ENCODE peak calls at places on chromosome 4, in eight cellular contexts. D is CD8-positive, alpha-beta T cell; B is CD4-positive, CD25-positive, alpha-beta regulatory T cell; M is lung; I is adrenal gland; H is upper lobe of right lung; X is ovary; C is left lung. W is an unnamed sample. For H3K9me3, the result is how much of the 10 kb centered on the place peaks cover.

GRCh38 chr4:38145033-38145673 is 185.0 kb downstream of the PTTG2 start:
- DNase-seq in C (no peak), H (no peak), B (no peak), M (no peak), X (no peak), I (no peak), D (no peak), W (no peak)

GRCh38 chr4:165368114-165368513 is 10.7 kb upstream of the CPE start:
- DNase-seq in B (no peak), D (no peak), X (no peak), H (no peak), M (no peak), C (no peak), I (no peak), W (no peak)

GRCh38 chr4:7890635-7891393 is 48.8 kb downstream of the AFAP1 start:
- DNase-seq in H (no peak), M (no peak), X (no peak), B (no peak), D (no peak), C (no peak), I (no peak), W (peak)

GRCh38 chr4:74618659-74619058 is 173.7 kb downstream of the AREG start:
- DNase-seq in D (no peak), C (no peak), X (no peak), I (no peak), H (no peak), B (no peak), M (no peak), W (no peak)

GRCh38 chr4:101019941-101020401 is 327.4 kb downstream of the PPP3CA start:
- DNase-seq in C (no peak), M (no peak), X (no peak), B (peak), H (no peak), D (peak), I (no peak), W (peak)

GRCh38 chr4:188941524-188942109 is 802.4 kb downstream of the TRIML1 start:
- DNase-seq in D (no peak), H (no peak), M (no peak), C (no peak), X (no peak), I (no peak), B (no peak), W (peak)

GRCh38 chr4:71206763-71207162 is 132.1 kb upstream of the SLC4A4 start:
- DNase-seq in I (no peak), M (no peak), C (no peak), X (no peak), B (no peak), H (no peak), D (no peak), W (no peak)

GRCh38 chr4:17968721-17969120 is 52.8 kb downstream of the LCORL start:
- DNase-seq in B (no peak), C (no peak), X (no peak), H (no peak), M (no peak), I (no peak), D (no peak), W (no peak)

GRCh38 chr4:170271723-170272122 is 182.0 kb upstream of the AADAT start:
- DNase-seq in M (no peak), I (no peak), B (no peak), X (no peak), D (no peak), H (no peak), C (no peak), W (no peak)

GRCh38 chr4:145154573-145154972 is 25.8 kb downstream of the OTUD4 start:
- DNase-seq in D (no peak), H (no peak), B (no peak), X (no peak), I (peak), M (no peak), C (no peak), W (no peak)

GRCh38 chr4:127856485-127857447 is 23.9 kb upstream of the PLK4 start:
- DNase-seq in B (no peak), I (peak), X (no peak), D (no peak), C (no peak), H (no peak), M (no peak), W (no peak)

GRCh38 chr4:2830632-2831610 is 12.7 kb upstream of the ADD1 start:
- DNase-seq in X (peak), H (no peak), D (no peak), M (no peak), B (no peak), I (peak), C (peak), W (no peak)

GRCh38 chr4:137422666-137423065 is 109.6 kb downstream of the PCDH18 start:
- DNase-seq in B (no peak), X (no peak), M (no peak), I (no peak), C (no peak), H (no peak), D (no peak), W (no peak)

GRCh38 chr4:38670939-38671593 is 7.1 kb downstream of the KLF3 start:
- DNase-seq in X (peak), H (no peak), B (no peak), D (no peak), C (no peak), M (peak), I (peak), W (no peak)

GRCh38 chr4:139469216-139469615 is 15.3 kb downstream of the RAB33B start:
- DNase-seq in I (no peak), M (no peak), C (no peak), B (no peak), D (no peak), X (no peak), H (no peak), W (no peak)

GRCh38 chr4:7034262-7035081 is 8.7 kb upstream of the TADA2B start:
- DNase-seq in C (no peak), X (no peak), D (no peak), M (peak), I (no peak), H (peak), B (no peak), W (peak)

GRCh38 chr4:82984459-82984858 is 26.2 kb downstream of the LIN54 start:
- DNase-seq in D (no peak), B (no peak), H (no peak), C (no peak), X (no peak), M (no peak), I (no peak), W (peak)

GRCh38 chr4:53479731-53480525 is 102.5 kb downstream of the FIP1L1 start:
- DNase-seq in I (no peak), X (no peak), C (no peak), B (no peak), M (no peak), D (no peak), H (no peak), W (peak)

GRCh38 chr4:133379681-133380438 is 230.8 kb downstream of the PCDH10 start:
- DNase-seq in X (no peak), I (no peak), M (no peak), B (no peak), C (peak), H (no peak), D (no peak), W (no peak)

GRCh38 chr4:176635372-176636261 is 157.1 kb downstream of the VEGFC start:
- DNase-seq in D (no peak), I (peak), M (no peak), C (no peak), H (no peak), X (no peak), B (no peak), W (peak)

GRCh38 chr4:89039735-89040338 is 17.1 kb downstream of the FAM13A start:
- DNase-seq in M (no peak), B (no peak), C (no peak), D (no peak), H (no peak), X (no peak), I (no peak), W (no peak)

GRCh38 chr4:148057425-148058020 is 325.6 kb downstream of the ARHGAP10 start:
- DNase-seq in M (no peak), I (no peak), X (no peak), C (no peak), H (no peak), B (no peak), D (no peak), W (no peak)

GRCh38 chr4:14908635-14909034 is 93.6 kb upstream of the CPEB2 start:
- DNase-seq in I (no peak), X (no peak), M (no peak), C (no peak), B (no peak), H (no peak), D (no peak), W (no peak)

GRCh38 chr4:37603070-37603468 is 83.1 kb downstream of the RELL1 start:
- DNase-seq in C (peak), M (peak), B (peak), X (peak), H (peak), I (peak), D (peak), W (peak)

GRCh38 chr4:155704841-155705404 is 38.3 kb downstream of the GUCY1A1 start:
- DNase-seq in I (no peak), D (no peak), H (no peak), M (no peak), C (no peak), X (no peak), B (no peak), W (no peak)

GRCh38 chr4:56737666-56738065 is 56.6 kb upstream of the HOPX start:
- DNase-seq in C (no peak), B (no peak), X (no peak), M (no peak), H (no peak), D (no peak), I (no peak), W (no peak)

GRCh38 chr4:12956026-12956425 is 528.1 kb downstream of the RAB28 start:
- DNase-seq in M (no peak), C (no peak), X (no peak), H (no peak), B (no peak), D (no peak), I (no peak), W (no peak)

GRCh38 chr4:134935320-134935719 is 733.7 kb upstream of the PABPC4L start:
- DNase-seq in I (no peak), C (no peak), B (no peak), D (no peak), H (no peak), M (no peak), X (no peak), W (no peak)

GRCh38 chr4:38943355-38943754 is 75.7 kb downstream of the FAM114A1 start:
- DNase-seq in X (peak), I (peak), H (no peak), M (no peak), B (no peak), D (no peak), C (no peak), W (no peak)

GRCh38 chr4:23878912-23879732 is 10.7 kb downstream of the PPARGC1A start:
- DNase-seq in I (no peak), D (no peak), H (no peak), B (no peak), M (no peak), X (no peak), C (no peak), W (no peak)

GRCh38 chr4:23878235-23878861 is 11.5 kb downstream of the PPARGC1A start:
- DNase-seq in I (no peak), C (no peak), M (no peak), X (no peak), D (no peak), H (no peak), B (no peak), W (no peak)

GRCh38 chr4:23881674-23882337 is 8.0 kb downstream of the PPARGC1A start:
- DNase-seq in X (no peak), C (no peak), B (no peak), M (no peak), D (no peak), H (no peak), I (no peak), W (no peak)

GRCh38 chr4:23882976-23883531 is 6.8 kb downstream of the PPARGC1A start:
- DNase-seq in I (no peak), B (no peak), D (no peak), M (no peak), X (no peak), C (no peak), H (no peak), W (no peak)

DNA sequence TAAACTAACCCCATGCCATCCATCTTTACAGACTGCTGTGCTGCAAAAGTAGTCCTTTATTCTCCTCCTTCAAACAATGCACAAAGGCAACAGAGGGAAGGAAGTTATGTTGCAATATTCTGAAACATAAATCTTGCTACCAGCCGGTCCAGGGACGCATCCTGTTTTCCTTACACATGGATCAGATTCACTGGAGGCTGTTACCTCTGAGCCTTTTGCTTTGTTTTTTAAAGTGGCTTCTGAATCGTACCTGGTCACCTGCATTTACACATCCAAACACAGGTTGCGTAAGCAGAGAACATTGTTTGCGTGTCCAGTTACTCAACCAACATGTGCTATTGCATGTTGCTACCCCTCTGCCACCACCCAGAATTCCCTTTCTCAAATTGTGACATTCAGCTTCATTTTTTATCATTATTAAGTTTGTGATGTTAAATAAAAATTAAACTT is 8.8 kb downstream of the PPARGC1A start:
- DNase-seq in M (no peak), B (no peak), H (no peak), X (no peak), I (peak), D (no peak), C (no peak), W (no peak)
- H3K27ac ChIP-seq in M (no peak), B (no peak), H (no peak), X (no peak), I (peak), D (no peak), C (no peak), W (no peak)

GRCh38 chr4:99723555-99724450 is 66.2 kb upstream of the C4orf54 start:
- DNase-seq in C (peak), I (peak), X (peak), D (no peak), H (peak), B (no peak), M (peak), W (peak)
- H3K4me3 ChIP-seq in C (no peak), I (no peak), X (no peak), D (no peak), H (no peak), B (no peak), M (no peak), W (no peak)

GRCh38 chr4:175504316-175504715 is 307.7 kb downstream of the GPM6A start:
- DNase-seq in D (no peak), H (no peak), X (no peak), B (no peak), I (no peak), M (no peak), C (no peak), W (no peak)
- H3K9me3 ChIP-seq in D (under half), H (under half), X (under half), B (under half), I (under half), M (under half), C (under half), W (under half)

GRCh38 chr4:86036729-86037128 is 323.1 kb downstream of the MAPK10 start:
- DNase-seq in B (no peak), D (no peak), X (no peak), I (no peak), M (no peak), C (no peak), H (no peak), W (no peak)
- H3K27ac ChIP-seq in B (no peak), D (no peak), X (no peak), I (no peak), M (no peak), C (peak), H (no peak), W (no peak)